ENCODE peak calls at places on chromosomes 11 and 22, in seven cellular contexts. Q is OCI-LY7; L is AG04450; R is NCI-H1436 treated with DMSO at 0.1 percent for 48 hours; P is mucosa of descending colon; H is HFFc6; O is naive thymus-derived CD8-positive, alpha-beta T cell. Z is an unnamed sample.

GRCh38 chr11:115215694-115216615 is 288.3 kb downstream of the CADM1 start:
- DNase-seq in H (no peak), P (no peak), L (no peak), O (no peak), Q (peak; percentile 41), R (no peak), Z (peak; percentile 17)

GRCh38 chr11:57095417-57095816 is 86.3 kb upstream of the LRRC55 start:
- DNase-seq in P (no peak), Q (no peak), O (no peak), R (no peak), L (no peak), H (no peak), Z (no peak)

GRCh38 chr11:75337195-75337654 is 14.2 kb downstream of the ARRB1 start:
- DNase-seq in H (peak; percentile 62), L (no peak), R (no peak), O (no peak), Q (no peak), P (no peak), Z (peak; percentile 84)

GRCh38 chr11:83779876-83780275 is 493.7 kb upstream of the CCDC90B start:
- DNase-seq in H (no peak), O (no peak), Q (no peak), R (no peak), P (no peak), L (no peak), Z (no peak)

GRCh38 chr11:118301600-118302195 is 2.8 kb upstream of the CD3E start:
- DNase-seq in R (no peak), Q (no peak), P (no peak), H (no peak), O (no peak), L (no peak), Z (no peak)

GRCh38 chr22:33787645-33788456 is 132.4 kb downstream of the LARGE1 start:
- DNase-seq in H (no peak), Q (no peak), R (no peak), O (no peak), P (no peak), L (no peak), Z (no peak)

GRCh38 chr22:19853879-19854777 is 546 bp downstream of the GNB1L start:
- DNase-seq in Q (peak; percentile 32), O (no peak), L (no peak), H (no peak), R (no peak), P (peak; percentile 59), Z (no peak)

GRCh38 chr11:132342408-132342807 is 972.0 kb downstream of the NTM start:
- DNase-seq in L (no peak), H (no peak), O (no peak), Q (no peak), P (no peak), R (no peak), Z (no peak)

GRCh38 chr11:115590254-115590653 is 86.0 kb upstream of the CADM1 start:
- DNase-seq in H (no peak), Q (no peak), L (no peak), O (no peak), R (peak; percentile 77), P (no peak), Z (no peak)

GRCh38 chr11:93784935-93785360 is 866 bp downstream of the MED17 start:
- DNase-seq in P (no peak), L (no peak), Q (no peak), R (no peak), H (no peak), O (no peak), Z (no peak)

GRCh38 chr11:76293189-76293631 is 86.9 kb upstream of the WNT11 start:
- DNase-seq in P (no peak), Q (no peak), R (no peak), H (no peak), L (no peak), O (no peak), Z (no peak)

GRCh38 chr22:16824718-16825687 is at the start of gene XKR3:
- DNase-seq in L (no peak), P (no peak), R (no peak), H (no peak), Q (peak; percentile 51), O (peak; percentile 4), Z (peak; percentile 37)

Z was measured in M059J.